ENCODE peak calls at places on chromosomes 2 and 18, in four cellular contexts. One of them, this sample, is unnamed.

GRCh38 chr2:217090024-217090473 is 230.2 kb upstream of the TNP1 start:
- DNase-seq in retinal pigment epithelial cell: no peak
- DNase-seq in lower leg skin: no peak
- DNase-seq in AG04450: no peak
- DNase-seq in this sample: no peak

GRCh38 chr18:78242307-78242643 is 737.3 kb upstream of the SALL3 start:
- DNase-seq in retinal pigment epithelial cell: no peak
- DNase-seq in lower leg skin: no peak
- DNase-seq in AG04450: no peak
- DNase-seq in this sample: no peak

GRCh38 chr2:168118733-168119518 is 128.5 kb downstream of the STK39 start:
- DNase-seq in lower leg skin: no peak
- DNase-seq in AG04450: peak
- DNase-seq in retinal pigment epithelial cell: peak
- DNase-seq in this sample: peak

GRCh38 chr2:152335851-152336102 is 803 bp downstream of the FMNL2 start:
- DNase-seq in AG04450: no peak
- DNase-seq in retinal pigment epithelial cell: no peak
- DNase-seq in lower leg skin: peak
- DNase-seq in this sample: no peak

GRCh38 chr2:230907361-230908093 is 17.5 kb downstream of the GPR55 start:
- DNase-seq in lower leg skin: peak
- DNase-seq in retinal pigment epithelial cell: no peak
- DNase-seq in AG04450: no peak
- DNase-seq in this sample: no peak

GRCh38 chr2:58899692-58900091 is 658.6 kb upstream of the FANCL start:
- DNase-seq in AG04450: no peak
- DNase-seq in lower leg skin: no peak
- DNase-seq in retinal pigment epithelial cell: no peak
- DNase-seq in this sample: no peak

GRCh38 chr2:230690439-230690838 is 22.2 kb upstream of the CAB39 start:
- DNase-seq in AG04450: no peak
- DNase-seq in retinal pigment epithelial cell: no peak
- DNase-seq in lower leg skin: peak
- DNase-seq in this sample: no peak

GRCh38 chr2:71348302-71348701 is 16.7 kb downstream of the ZNF638 start:
- DNase-seq in AG04450: peak
- DNase-seq in retinal pigment epithelial cell: no peak
- DNase-seq in lower leg skin: no peak
- DNase-seq in this sample: no peak

GRCh38 chr2:206670531-206671319 is 28.4 kb downstream of the FAM237A start:
- DNase-seq in lower leg skin: no peak
- DNase-seq in retinal pigment epithelial cell: no peak
- DNase-seq in AG04450: no peak
- DNase-seq in this sample: no peak

GRCh38 chr2:20623741-20624155 is 27.1 kb downstream of the HS1BP3 start:
- DNase-seq in AG04450: no peak
- DNase-seq in lower leg skin: peak
- DNase-seq in retinal pigment epithelial cell: no peak
- DNase-seq in this sample: no peak

GRCh38 chr18:35861367-35862114 is 110.9 kb upstream of the RMP24 start:
- DNase-seq in lower leg skin: no peak
- DNase-seq in retinal pigment epithelial cell: no peak
- DNase-seq in AG04450: no peak
- DNase-seq in this sample: no peak

GRCh38 chr18:49547701-49548100 is 14.2 kb upstream of the LIPG start:
- DNase-seq in AG04450: no peak
- DNase-seq in lower leg skin: peak
- DNase-seq in retinal pigment epithelial cell: no peak
- DNase-seq in this sample: no peak

GRCh38 chr2:112869258-112869842 is 32.8 kb upstream of the IL1B start:
- DNase-seq in lower leg skin: peak
- DNase-seq in AG04450: no peak
- DNase-seq in retinal pigment epithelial cell: peak
- DNase-seq in this sample: peak

GRCh38 chr2:179260224-179260623 is 4.4 kb downstream of the SESTD1 start:
- DNase-seq in retinal pigment epithelial cell: no peak
- DNase-seq in AG04450: no peak
- DNase-seq in lower leg skin: no peak
- DNase-seq in this sample: no peak

GRCh38 chr2:127324635-127325034 is 30.7 kb upstream of the ERCC3 start:
- DNase-seq in lower leg skin: no peak
- DNase-seq in AG04450: peak
- DNase-seq in retinal pigment epithelial cell: peak
- DNase-seq in this sample: no peak

GRCh38 chr2:215535726-215536125 is 99.9 kb upstream of the FN1 start:
- DNase-seq in lower leg skin: no peak
- DNase-seq in AG04450: no peak
- DNase-seq in retinal pigment epithelial cell: no peak
- DNase-seq in this sample: no peak

GRCh38 chr2:39981877-39982276 is 202.8 kb upstream of the THUMPD2 start:
- DNase-seq in retinal pigment epithelial cell: no peak
- DNase-seq in lower leg skin: no peak
- DNase-seq in AG04450: no peak
- DNase-seq in this sample: no peak

GRCh38 chr18:13501896-13502295 is 224.5 kb downstream of the FAM210A start:
- DNase-seq in AG04450: no peak
- DNase-seq in lower leg skin: no peak
- DNase-seq in retinal pigment epithelial cell: no peak
- DNase-seq in this sample: no peak

GRCh38 chr18:60235164-60235563 is 137.4 kb downstream of the MC4R start:
- DNase-seq in AG04450: no peak
- DNase-seq in lower leg skin: no peak
- DNase-seq in retinal pigment epithelial cell: no peak
- DNase-seq in this sample: no peak

GRCh38 chr2:133633851-133634250 is 65.6 kb upstream of the NCKAP5 start:
- DNase-seq in lower leg skin: no peak
- DNase-seq in AG04450: no peak
- DNase-seq in retinal pigment epithelial cell: no peak
- DNase-seq in this sample: no peak

GRCh38 chr2:169849710-169850109 is 22.5 kb downstream of the UBR3 start:
- DNase-seq in lower leg skin: no peak
- DNase-seq in retinal pigment epithelial cell: no peak
- DNase-seq in AG04450: no peak
- DNase-seq in this sample: no peak

GRCh38 chr2:66885775-66886402 is 451.0 kb downstream of the MEIS1 start:
- DNase-seq in lower leg skin: no peak
- DNase-seq in retinal pigment epithelial cell: no peak
- DNase-seq in AG04450: no peak
- DNase-seq in this sample: no peak

GRCh38 chr2:201909348-201909747 is 103.0 kb downstream of the CDK15 start:
- DNase-seq in AG04450: peak
- DNase-seq in retinal pigment epithelial cell: no peak
- DNase-seq in lower leg skin: no peak
- DNase-seq in this sample: no peak

GRCh38 chr2:62653582-62654422 is 51.7 kb upstream of the EHBP1 start:
- DNase-seq in AG04450: no peak
- DNase-seq in lower leg skin: no peak
- DNase-seq in retinal pigment epithelial cell: no peak
- DNase-seq in this sample: no peak

GRCh38 chr2:196290149-196290548 is 118.8 kb upstream of the STK17B start:
- DNase-seq in retinal pigment epithelial cell: no peak
- DNase-seq in AG04450: no peak
- DNase-seq in lower leg skin: no peak
- DNase-seq in this sample: no peak

GRCh38 chr2:223285505-223286265 is 233.7 kb downstream of the KCNE4 start:
- DNase-seq in retinal pigment epithelial cell: no peak
- DNase-seq in lower leg skin: no peak
- DNase-seq in AG04450: no peak
- DNase-seq in this sample: no peak

GRCh38 chr18:22167471-22168151 is 1.8 kb upstream of the GATA6 start:
- DNase-seq in lower leg skin: peak
- DNase-seq in AG04450: no peak
- DNase-seq in retinal pigment epithelial cell: no peak
- DNase-seq in this sample: no peak

This sample was measured in HCT116.